ENCODE peak calls at places on chromosomes 11 and 22, in six cellular contexts. U is astrocyte, L is EH, W is fibroblast of the aortic adventitia, B is hypothalamus, O is Right ventricle myocardium inferior. T is an unnamed sample.

GRCh38 chr22:37904572-37905533 is 1.2 kb upstream of the MICALL1 start:
- DNase-seq in U (peak; percentile 98), L (peak; percentile 98), B (peak; percentile 73), O (no peak), W (peak; percentile 99), T (peak; percentile 95)

GRCh38 chr11:1546536-1547466 is 25.3 kb downstream of the DUSP8 start:
- DNase-seq in W (no peak), L (peak; percentile 55), O (peak; percentile 64), U (no peak), B (no peak), T (peak; percentile 54)

GRCh38 chr11:75326439-75326810 is 25.0 kb downstream of the ARRB1 start:
- DNase-seq in W (no peak), U (no peak), B (no peak), L (no peak), O (no peak), T (no peak)

GRCh38 chr11:130166457-130166784 is 6.8 kb downstream of the ST14 start:
- DNase-seq in U (peak; percentile 96), B (no peak), O (no peak), L (peak; percentile 91), W (peak; percentile 93), T (peak; percentile 75)

GRCh38 chr22:44638966-44639739 is 62.9 kb upstream of the PRR5 start:
- DNase-seq in B (peak; percentile 42), U (no peak), L (peak; percentile 57), O (no peak), W (peak; percentile 37), T (peak; percentile 35)

GRCh38 chr11:27497284-27497866 is 9.2 kb downstream of the LIN7C start:
- DNase-seq in U (peak; percentile 18), L (peak; percentile 38), O (no peak), B (no peak), W (peak; percentile 44), T (peak; percentile 50)

GRCh38 chr11:19919050-19919561 is 206.5 kb downstream of the NAV2 start:
- DNase-seq in W (peak; percentile 99), L (peak; percentile 99), B (peak; percentile 30), U (peak; percentile 100), O (no peak), T (peak; percentile 94)

GRCh38 chr22:45548991-45549736 is 46.5 kb downstream of the FBLN1 start:
- DNase-seq in B (no peak), L (peak; percentile 96), O (no peak), W (peak; percentile 99), U (peak; percentile 90), T (peak; percentile 8)

GRCh38 chr22:17370766-17371181 is 1.5 kb downstream of the CECR2 start:
- DNase-seq in W (no peak), U (no peak), L (no peak), B (no peak), O (no peak), T (peak; percentile 7)